ENCODE peak calls at places on chromosomes 13 and 19, in nine cellular contexts. N, W, Y, Q, R, F, V, C and I are unnamed samples.

GRCh38 chr19:38735257-38735686 is 9.0 kb downstream of the CAPN12 start:
- DNase-seq in W (no peak), C (no peak), N (no peak), Q (peak), Y (no peak), R (no peak), V (peak), F (peak), I (peak)

GRCh38 chr19:30227071-30227621 is 145.0 kb upstream of the ZNF536 start:
- DNase-seq in V (no peak), Q (no peak), N (no peak), C (no peak), Y (no peak), F (no peak), R (no peak), W (no peak), I (no peak)

GRCh38 chr13:26961890-26962615 is 201.5 kb upstream of the GPR12 start:
- DNase-seq in C (no peak), Y (no peak), W (no peak), F (peak), N (no peak), R (no peak), Q (no peak), V (no peak), I (no peak)

GRCh38 chr19:917323-918151 is at the start of gene KISS1R:
- DNase-seq in R (no peak), Q (peak), C (peak), F (peak), V (peak), W (no peak), Y (no peak), N (no peak), I (peak)

GRCh38 chr13:98445340-98446233 is 131.3 kb downstream of the STK24 start:
- DNase-seq in R (no peak), V (peak), C (peak), W (peak), Q (peak), Y (peak), N (no peak), F (peak), I (peak)

GRCh38 chr19:3479819-3480215 is 508 bp downstream of the SMIM24 start:
- DNase-seq in F (peak), Y (no peak), V (no peak), W (no peak), R (no peak), C (peak), N (no peak), Q (no peak), I (peak)

GRCh38 chr13:113837554-113838355 is 26.1 kb downstream of the GAS6 start:
- DNase-seq in C (peak), R (peak), Q (peak), W (peak), V (peak), N (peak), Y (peak), F (peak), I (peak)

GRCh38 chr13:23279321-23279720 is 98.5 kb downstream of the SGCG start:
- DNase-seq in F (no peak), W (no peak), N (no peak), Y (no peak), V (no peak), C (no peak), Q (no peak), R (no peak), I (no peak)

GRCh38 chr19:48190288-48191284 is 20.1 kb downstream of the ZSWIM9 start:
- DNase-seq in Y (no peak), F (peak), C (peak), W (peak), V (peak), R (no peak), Q (peak), N (no peak), I (peak)